ENCODE peak calls at places on chromosomes 4 and X, in eight cellular contexts. M is foreskin keratinocyte; T is breast epithelium; F is stimulated activated CD4-positive, alpha-beta T cell treated with anti-CD3 and anti-CD28 coated beads, Interleukin-2, amount 100 ng/mL, for 48 hours; P is GM03348; Y is germinal center; O is EL; U is RWPE1. C is an unnamed sample.

GRCh38 chrX:10529344-10529743 is 91.0 kb downstream of the MID1 start:
- DNase-seq in O (peak), T (no peak), M (no peak), P (peak), U (no peak), Y (no peak), F (no peak), C (no peak)

GRCh38 chr4:27714073-27714472 is 853.4 kb downstream of the STIM2 start:
- DNase-seq in Y (no peak), M (peak), U (peak), F (no peak), O (peak), T (no peak), P (no peak), C (no peak)

GRCh38 chrX:45952030-45952429 is 593.2 kb downstream of the ZNF674 start:
- DNase-seq in F (no peak), U (peak), M (peak), T (no peak), Y (peak), O (no peak), P (no peak), C (no peak)

GRCh38 chrX:124406294-124407013 is 60.1 kb downstream of the SH2D1A start:
- DNase-seq in T (no peak), P (peak), O (peak), F (peak), Y (peak), U (peak), M (peak), C (peak)

GRCh38 chr4:167218022-167218608 is 16.2 kb downstream of the SPOCK3 start:
- DNase-seq in O (no peak), Y (no peak), U (no peak), P (no peak), F (no peak), M (no peak), T (no peak), C (no peak)

GRCh38 chr4:74181225-74181624 is 23.3 kb downstream of the MTHFD2L start:
- DNase-seq in Y (no peak), M (peak), U (no peak), F (no peak), O (peak), P (peak), T (no peak), C (no peak)

GRCh38 chr4:69524708-69525107 is 29.0 kb upstream of the UGT2B4 start:
- DNase-seq in T (no peak), M (no peak), Y (no peak), O (no peak), P (no peak), F (no peak), U (no peak), C (no peak)

GRCh38 chr4:145735330-145735638 is 55.3 kb downstream of the C4orf51 start:
- DNase-seq in T (peak), U (peak), Y (no peak), O (peak), F (no peak), M (peak), P (peak), C (no peak)

GRCh38 chrX:36897690-36898089 is 110.5 kb upstream of the FAM47C start:
- DNase-seq in U (no peak), M (no peak), P (no peak), O (no peak), F (no peak), T (no peak), Y (no peak), C (no peak)

GRCh38 chrX:47497274-47497673 is 14.3 kb upstream of the ZNF41 start:
- DNase-seq in M (no peak), Y (no peak), T (no peak), U (peak), P (peak), O (peak), F (no peak), C (no peak)

GRCh38 chr4:13618212-13618806 is 9.2 kb downstream of the BOD1L1 start:
- DNase-seq in M (no peak), P (no peak), F (no peak), O (no peak), T (no peak), Y (no peak), U (no peak), C (no peak)

GRCh38 chr4:89640620-89641366 is 196.2 kb downstream of the SNCA start:
- DNase-seq in Y (no peak), F (no peak), T (no peak), U (no peak), O (peak), P (peak), M (no peak), C (no peak)

GRCh38 chr4:110848787-110849186 is 225.9 kb upstream of the PITX2 start:
- DNase-seq in T (no peak), F (no peak), M (no peak), O (no peak), U (no peak), P (no peak), Y (no peak), C (no peak)

GRCh38 chrX:57929373-57929772 is 19.1 kb upstream of the ZXDA start:
- DNase-seq in U (no peak), M (no peak), O (no peak), T (no peak), Y (no peak), F (no peak), P (peak), C (no peak)

GRCh38 chr4:742742-743311 is 37.2 kb downstream of the PCGF3 start:
- DNase-seq in O (peak), T (no peak), P (peak), Y (peak), U (peak), F (peak), M (no peak), C (peak)

GRCh38 chr4:52234539-52235174 is 183.6 kb downstream of the SPATA18 start:
- DNase-seq in P (peak), M (peak), T (no peak), F (no peak), Y (no peak), O (peak), U (peak), C (no peak)

GRCh38 chr4:158209825-158210807 is at the start of gene TMEM144:
- DNase-seq in T (peak), M (peak), O (peak), F (peak), U (peak), Y (no peak), P (peak), C (peak)

GRCh38 chrX:9955506-9955905 is 11.7 kb upstream of the CLDN34 start:
- DNase-seq in M (no peak), O (peak), P (peak), F (no peak), Y (no peak), U (no peak), T (no peak), C (no peak)

GRCh38 chr4:83535520-83535944 is 376 bp upstream of the GPAT3 start:
- DNase-seq in U (peak), O (no peak), T (peak), P (peak), F (peak), M (peak), Y (no peak), C (peak)

GRCh38 chrX:139933904-139934303 is 1.1 kb upstream of the ATP11C start:
- DNase-seq in T (no peak), M (no peak), P (no peak), Y (no peak), O (no peak), U (no peak), F (no peak), C (no peak)

GRCh38 chr4:91325495-91325894 is 978.3 kb upstream of the GRID2 start:
- DNase-seq in U (peak), O (peak), F (no peak), T (no peak), Y (no peak), P (no peak), M (peak), C (no peak)

GRCh38 chrX:135275973-135276372 is 24.1 kb downstream of the ETDA start:
- DNase-seq in Y (no peak), U (no peak), M (no peak), T (no peak), F (no peak), O (no peak), P (no peak), C (no peak)

GRCh38 chr4:143337600-143338287 is 1.1 kb downstream of the GAB1 start:
- DNase-seq in P (peak), M (no peak), O (peak), T (peak), Y (no peak), F (no peak), U (no peak), C (peak)

GRCh38 chr4:1192493-1193205 is 20.3 kb upstream of the SPON2 start:
- DNase-seq in O (no peak), U (no peak), Y (no peak), P (no peak), T (peak), F (no peak), M (no peak), C (no peak)

GRCh38 chr4:6601661-6602250 is 26.8 kb downstream of the MAN2B2 start:
- DNase-seq in O (no peak), Y (no peak), F (no peak), M (no peak), P (no peak), T (no peak), U (no peak), C (no peak)

GRCh38 chr4:5980436-5981155 is 37.6 kb downstream of the C4orf50 start:
- DNase-seq in O (no peak), F (no peak), U (no peak), T (no peak), P (no peak), M (no peak), Y (no peak), C (no peak)

GRCh38 chr4:57078685-57079521 is 31.3 kb downstream of the IGFBP7 start:
- DNase-seq in F (no peak), O (no peak), Y (no peak), M (peak), T (no peak), P (no peak), U (peak), C (no peak)

C was measured in immature natural killer cell.